ENCODE peak calls at places on chromosomes 5 and 9, in five cellular contexts. D is RPMI8226, U is COLO829, L is AG08395, H is neural crest cell. I is an unnamed sample.

GRCh38 chr5:124713595-124713994 is 32.8 kb downstream of the ZNF608 start:
- DNase-seq in D (no peak), U (no peak), L (no peak), H (no peak), I (no peak)

GRCh38 chr5:136425914-136426313 is 60.6 kb upstream of the TRPC7 start:
- DNase-seq in D (peak), U (no peak), L (no peak), H (no peak), I (no peak)

GRCh38 chr5:55187370-55187769 is 14.4 kb upstream of the CDC20B start:
- DNase-seq in D (peak), U (peak), L (no peak), H (no peak), I (no peak)

GRCh38 chr5:37836173-37837100 is 3.4 kb downstream of the GDNF start:
- DNase-seq in D (no peak), U (no peak), L (peak), H (no peak), I (peak)

GRCh38 chr9:83981126-83981871 is 694 bp downstream of the RMI1 start:
- DNase-seq in D (peak), U (no peak), L (peak), H (peak), I (peak)

GRCh38 chr9:123225374-123225813 is 43.0 kb downstream of the STRBP start:
- DNase-seq in D (peak), U (peak), L (peak), H (no peak), I (peak)

GRCh38 chr5:73464016-73464745 is 15.6 kb upstream of the FOXD1 start:
- DNase-seq in D (no peak), U (no peak), L (peak), H (no peak), I (peak)

GRCh38 chr9:99465231-99465891 is 243.3 kb downstream of the SEC61B start:
- DNase-seq in D (no peak), U (no peak), L (peak), H (no peak), I (peak)

GRCh38 chr5:149838881-149839739 is 105.5 kb downstream of the PDE6A start:
- DNase-seq in D (no peak), U (no peak), L (peak), H (no peak), I (peak)

GRCh38 chr9:91817493-91818225 is 132.4 kb downstream of the ROR2 start:
- DNase-seq in D (no peak), U (no peak), L (peak), H (no peak), I (peak)

GRCh38 chr5:36529142-36529541 is 77.3 kb upstream of the SLC1A3 start:
- DNase-seq in D (no peak), U (no peak), L (no peak), H (no peak), I (no peak)

GRCh38 chr5:75566710-75567309 is 44.4 kb upstream of the ANKDD1B start:
- DNase-seq in D (no peak), U (peak), L (peak), H (no peak), I (peak)

GRCh38 chr9:114285166-114285867 is 37.6 kb upstream of the ORM1 start:
- DNase-seq in D (no peak), U (no peak), L (peak), H (no peak), I (peak)

GRCh38 chr9:138061631-138062030 is 184.0 kb downstream of the CACNA1B start:
- DNase-seq in D (no peak), U (no peak), L (no peak), H (no peak), I (no peak)

GRCh38 chr5:150058480-150059126 is 27.8 kb downstream of the CSF1R start:
- DNase-seq in D (peak), U (peak), L (peak), H (no peak), I (peak)

GRCh38 chr5:77022511-77023417 is 7.4 kb upstream of the AGGF1 start:
- DNase-seq in D (no peak), U (no peak), L (no peak), H (no peak), I (no peak)

GRCh38 chr9:76680716-76681431 is 83.4 kb upstream of the PCA3 start:
- DNase-seq in D (no peak), U (no peak), L (no peak), H (no peak), I (no peak)

GRCh38 chr9:4315582-4316215 is 15.8 kb upstream of the GLIS3 start:
- DNase-seq in D (peak), U (no peak), L (peak), H (peak), I (peak)

GRCh38 chr5:5699062-5699461 is 276.6 kb downstream of the ICE1 start:
- DNase-seq in D (no peak), U (no peak), L (no peak), H (no peak), I (no peak)

GRCh38 chr5:82151217-82151616 is 126.9 kb downstream of the RPS23 start:
- DNase-seq in D (no peak), U (no peak), L (no peak), H (no peak), I (no peak)

GRCh38 chr5:157820593-157821252 is 38.2 kb downstream of the CLINT1 start:
- DNase-seq in D (peak), U (peak), L (peak), H (peak), I (peak)

GRCh38 chr5:146463446-146463845 is 16.3 kb downstream of the TCERG1 start:
- DNase-seq in D (no peak), U (no peak), L (no peak), H (no peak), I (no peak)

GRCh38 chr5:6365142-6365976 is 13.0 kb downstream of the MED10 start:
- DNase-seq in D (no peak), U (peak), L (peak), H (no peak), I (peak)

GRCh38 chr5:75620184-75620959 is 9.1 kb downstream of the ANKDD1B start:
- DNase-seq in D (no peak), U (no peak), L (no peak), H (no peak), I (no peak)

GRCh38 chr5:380701-381309 is 59.3 kb downstream of the AHRR start:
- DNase-seq in D (no peak), U (no peak), L (no peak), H (no peak), I (peak)

GRCh38 chr5:92644271-92644886 is 936.6 kb downstream of the NR2F1-AS1 start:
- DNase-seq in D (no peak), U (no peak), L (no peak), H (no peak), I (no peak)

GRCh38 chr5:109693535-109694152 is 3.9 kb downstream of the MAN2A1 start:
- DNase-seq in D (no peak), U (no peak), L (no peak), H (no peak), I (peak)

GRCh38 chr5:139383275-139383992 is at the start of gene SLC23A1:
- DNase-seq in D (peak), U (no peak), L (no peak), H (no peak), I (peak)